ENCODE peak calls at places on chromosomes 5 and 9, in ten cellular contexts. One of them, this sample, is unnamed.

GRCh38 chr9:83219154-83219923 is 156.4 kb upstream of the RASEF start:
- DNase-seq in GM06990: peak
- DNase-seq in activated CD8-positive, alpha-beta T cell treated with anti-CD3 and anti-CD28 coated beads for 36 hours: peak
- DNase-seq in heart left ventricle: peak
- DNase-seq in cardiac fibroblast: peak
- DNase-seq in A549: peak
- DNase-seq in brain microvascular endothelial cell: peak
- DNase-seq in tibial artery: peak
- DNase-seq in lung: peak
- DNase-seq in heart right ventricle: peak
- DNase-seq in this sample: peak

GRCh38 chr9:93234600-93234999 is 50.7 kb downstream of the WNK2 start:
- DNase-seq in heart left ventricle: no peak
- DNase-seq in A549: no peak
- DNase-seq in activated CD8-positive, alpha-beta T cell treated with anti-CD3 and anti-CD28 coated beads for 36 hours: no peak
- DNase-seq in brain microvascular endothelial cell: no peak
- DNase-seq in GM06990: no peak
- DNase-seq in cardiac fibroblast: no peak
- DNase-seq in tibial artery: no peak
- DNase-seq in lung: no peak
- DNase-seq in heart right ventricle: no peak
- DNase-seq in this sample: no peak

GRCh38 chr9:134975253-134975652 is 57.5 kb upstream of the FCN1 start:
- DNase-seq in tibial artery: no peak
- DNase-seq in cardiac fibroblast: no peak
- DNase-seq in heart left ventricle: no peak
- DNase-seq in A549: no peak
- DNase-seq in activated CD8-positive, alpha-beta T cell treated with anti-CD3 and anti-CD28 coated beads for 36 hours: no peak
- DNase-seq in lung: no peak
- DNase-seq in heart right ventricle: no peak
- DNase-seq in brain microvascular endothelial cell: no peak
- DNase-seq in GM06990: no peak
- DNase-seq in this sample: no peak

GRCh38 chr9:114643001-114643400 is 14.6 kb downstream of the TEX53 start:
- DNase-seq in activated CD8-positive, alpha-beta T cell treated with anti-CD3 and anti-CD28 coated beads for 36 hours: no peak
- DNase-seq in heart left ventricle: no peak
- DNase-seq in tibial artery: no peak
- DNase-seq in A549: no peak
- DNase-seq in lung: no peak
- DNase-seq in heart right ventricle: no peak
- DNase-seq in GM06990: no peak
- DNase-seq in brain microvascular endothelial cell: no peak
- DNase-seq in cardiac fibroblast: no peak
- DNase-seq in this sample: no peak

GRCh38 chr5:35409361-35409760 is 179.1 kb upstream of the PRLR start:
- DNase-seq in tibial artery: no peak
- DNase-seq in GM06990: no peak
- DNase-seq in heart right ventricle: no peak
- DNase-seq in heart left ventricle: no peak
- DNase-seq in brain microvascular endothelial cell: no peak
- DNase-seq in activated CD8-positive, alpha-beta T cell treated with anti-CD3 and anti-CD28 coated beads for 36 hours: no peak
- DNase-seq in cardiac fibroblast: no peak
- DNase-seq in A549: no peak
- DNase-seq in lung: no peak
- DNase-seq in this sample: no peak

GRCh38 chr9:73327149-73327548 is 175.5 kb downstream of the ANXA1 start:
- DNase-seq in A549: no peak
- DNase-seq in cardiac fibroblast: no peak
- DNase-seq in heart right ventricle: no peak
- DNase-seq in lung: no peak
- DNase-seq in tibial artery: no peak
- DNase-seq in heart left ventricle: no peak
- DNase-seq in GM06990: no peak
- DNase-seq in activated CD8-positive, alpha-beta T cell treated with anti-CD3 and anti-CD28 coated beads for 36 hours: no peak
- DNase-seq in brain microvascular endothelial cell: no peak
- DNase-seq in this sample: no peak

GRCh38 chr5:12292610-12293204 is 388.5 kb upstream of the CTNND2 start:
- DNase-seq in cardiac fibroblast: peak
- DNase-seq in brain microvascular endothelial cell: no peak
- DNase-seq in heart left ventricle: no peak
- DNase-seq in A549: peak
- DNase-seq in lung: no peak
- DNase-seq in GM06990: no peak
- DNase-seq in heart right ventricle: no peak
- DNase-seq in activated CD8-positive, alpha-beta T cell treated with anti-CD3 and anti-CD28 coated beads for 36 hours: no peak
- DNase-seq in tibial artery: no peak
- DNase-seq in this sample: no peak

GRCh38 chr5:9653811-9654210 is 23.7 kb upstream of the TAS2R1 start:
- DNase-seq in lung: no peak
- DNase-seq in tibial artery: no peak
- DNase-seq in brain microvascular endothelial cell: peak
- DNase-seq in heart left ventricle: peak
- DNase-seq in A549: no peak
- DNase-seq in GM06990: peak
- DNase-seq in heart right ventricle: peak
- DNase-seq in cardiac fibroblast: peak
- DNase-seq in activated CD8-positive, alpha-beta T cell treated with anti-CD3 and anti-CD28 coated beads for 36 hours: no peak
- DNase-seq in this sample: peak

GRCh38 chr9:91775011-91775707 is 174.9 kb downstream of the ROR2 start:
- DNase-seq in heart left ventricle: peak
- DNase-seq in GM06990: peak
- DNase-seq in A549: peak
- DNase-seq in brain microvascular endothelial cell: peak
- DNase-seq in lung: peak
- DNase-seq in heart right ventricle: peak
- DNase-seq in activated CD8-positive, alpha-beta T cell treated with anti-CD3 and anti-CD28 coated beads for 36 hours: peak
- DNase-seq in tibial artery: peak
- DNase-seq in cardiac fibroblast: peak
- DNase-seq in this sample: peak

GRCh38 chr5:133519191-133519590 is 93.2 kb downstream of the FSTL4 start:
- DNase-seq in lung: no peak
- DNase-seq in A549: no peak
- DNase-seq in heart left ventricle: no peak
- DNase-seq in brain microvascular endothelial cell: no peak
- DNase-seq in heart right ventricle: no peak
- DNase-seq in tibial artery: no peak
- DNase-seq in cardiac fibroblast: no peak
- DNase-seq in activated CD8-positive, alpha-beta T cell treated with anti-CD3 and anti-CD28 coated beads for 36 hours: no peak
- DNase-seq in GM06990: no peak
- DNase-seq in this sample: no peak

DNA sequence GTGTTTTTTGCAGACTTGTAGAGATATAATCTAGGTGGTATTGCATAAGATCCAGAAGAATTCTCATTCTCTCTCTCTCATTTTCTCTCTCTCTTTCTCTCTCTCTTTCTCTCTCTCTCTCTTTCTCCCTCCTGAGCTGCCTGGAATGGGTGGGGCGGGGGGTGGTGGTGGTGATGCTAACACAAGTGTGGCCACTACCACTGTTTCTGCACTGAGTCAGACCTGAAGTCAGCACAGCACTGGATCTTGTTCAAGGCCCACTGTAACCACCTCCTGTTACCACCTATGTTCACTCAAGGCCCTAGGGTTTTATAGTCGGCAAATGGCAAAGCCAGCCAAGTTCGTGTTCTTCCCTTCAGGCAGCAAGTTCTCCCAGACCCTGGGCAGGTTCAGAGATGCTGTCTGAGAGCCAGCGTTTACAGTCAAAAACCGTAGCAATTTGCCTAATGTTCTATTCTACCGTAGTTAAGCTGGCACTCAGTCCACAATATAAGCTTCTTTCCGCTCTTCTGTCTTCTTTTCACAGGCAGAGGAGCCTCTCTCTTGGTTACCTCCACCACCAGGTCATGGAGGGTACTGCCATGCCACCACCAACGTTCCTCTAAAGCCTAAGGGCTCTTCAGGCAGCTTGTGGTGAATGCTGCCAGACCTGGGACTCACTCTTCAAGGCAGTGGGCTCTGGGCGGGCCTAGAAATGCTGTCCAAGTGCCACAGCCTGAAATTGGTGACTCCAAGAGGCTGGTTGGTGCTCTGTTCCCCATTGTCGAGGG is 235.7 kb upstream of the PRR16 start:
- DNase-seq in A549: peak
- DNase-seq in activated CD8-positive, alpha-beta T cell treated with anti-CD3 and anti-CD28 coated beads for 36 hours: no peak
- DNase-seq in heart right ventricle: no peak
- DNase-seq in cardiac fibroblast: peak
- DNase-seq in heart left ventricle: no peak
- DNase-seq in brain microvascular endothelial cell: no peak
- DNase-seq in lung: no peak
- DNase-seq in tibial artery: no peak
- DNase-seq in GM06990: no peak
- DNase-seq in this sample: no peak
- TF ChIP-seq CTCF in A549: no peak
- TF ChIP-seq CTCF in activated CD8-positive, alpha-beta T cell treated with anti-CD3 and anti-CD28 coated beads for 36 hours: no peak
- TF ChIP-seq CTCF in heart right ventricle: no peak
- TF ChIP-seq CTCF in cardiac fibroblast: peak
- TF ChIP-seq CTCF in heart left ventricle: no peak
- TF ChIP-seq CTCF in brain microvascular endothelial cell: peak
- TF ChIP-seq CTCF in lung: no peak
- TF ChIP-seq CTCF in tibial artery: no peak
- TF ChIP-seq CTCF in GM06990: peak
- TF ChIP-seq CTCF in this sample: no peak

DNA sequence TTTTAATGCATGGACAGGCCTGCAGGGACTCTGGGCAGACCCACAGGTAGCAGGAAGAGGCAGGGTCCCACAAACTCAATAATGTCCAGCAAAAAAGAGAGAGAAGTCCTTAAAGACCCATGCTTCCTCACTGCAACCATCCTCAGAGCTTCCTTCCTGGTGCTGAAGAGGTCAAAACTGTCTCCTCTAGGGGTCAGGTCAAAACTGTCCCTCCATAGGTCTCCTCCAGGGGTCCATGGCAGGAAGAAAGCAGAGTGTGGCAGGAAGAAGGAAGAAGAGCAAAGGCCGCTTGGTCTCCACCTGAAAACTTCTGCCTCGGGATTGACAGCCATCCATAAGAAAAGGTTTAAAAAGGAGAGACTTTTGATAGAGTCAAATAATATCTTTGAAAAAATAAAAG is 261.9 kb upstream of the TRIM32 start:
- DNase-seq in heart left ventricle: no peak
- DNase-seq in cardiac fibroblast: no peak
- DNase-seq in activated CD8-positive, alpha-beta T cell treated with anti-CD3 and anti-CD28 coated beads for 36 hours: no peak
- DNase-seq in A549: no peak
- DNase-seq in GM06990: no peak
- DNase-seq in heart right ventricle: no peak
- DNase-seq in tibial artery: no peak
- DNase-seq in lung: no peak
- DNase-seq in brain microvascular endothelial cell: no peak
- DNase-seq in this sample: no peak
- TF ChIP-seq CTCF in heart left ventricle: no peak
- TF ChIP-seq CTCF in cardiac fibroblast: no peak
- TF ChIP-seq CTCF in activated CD8-positive, alpha-beta T cell treated with anti-CD3 and anti-CD28 coated beads for 36 hours: no peak
- TF ChIP-seq CTCF in A549: no peak
- TF ChIP-seq CTCF in GM06990: no peak
- TF ChIP-seq CTCF in heart right ventricle: no peak
- TF ChIP-seq CTCF in tibial artery: no peak
- TF ChIP-seq CTCF in lung: no peak
- TF ChIP-seq CTCF in brain microvascular endothelial cell: no peak
- TF ChIP-seq CTCF in this sample: no peak

GRCh38 chr5:33470544-33470943 is 29.8 kb downstream of the TARS1 start:
- DNase-seq in brain microvascular endothelial cell: peak
- DNase-seq in GM06990: no peak
- DNase-seq in A549: peak
- DNase-seq in heart right ventricle: no peak
- DNase-seq in cardiac fibroblast: peak
- DNase-seq in lung: no peak
- DNase-seq in tibial artery: no peak
- DNase-seq in heart left ventricle: no peak
- DNase-seq in activated CD8-positive, alpha-beta T cell treated with anti-CD3 and anti-CD28 coated beads for 36 hours: no peak
- DNase-seq in this sample: peak
- TF ChIP-seq CTCF in brain microvascular endothelial cell: peak
- TF ChIP-seq CTCF in GM06990: no peak
- TF ChIP-seq CTCF in A549: peak
- TF ChIP-seq CTCF in heart right ventricle: peak
- TF ChIP-seq CTCF in cardiac fibroblast: peak
- TF ChIP-seq CTCF in lung: no peak
- TF ChIP-seq CTCF in tibial artery: no peak
- TF ChIP-seq CTCF in heart left ventricle: peak
- TF ChIP-seq CTCF in activated CD8-positive, alpha-beta T cell treated with anti-CD3 and anti-CD28 coated beads for 36 hours: no peak
- TF ChIP-seq CTCF in this sample: peak

DNA sequence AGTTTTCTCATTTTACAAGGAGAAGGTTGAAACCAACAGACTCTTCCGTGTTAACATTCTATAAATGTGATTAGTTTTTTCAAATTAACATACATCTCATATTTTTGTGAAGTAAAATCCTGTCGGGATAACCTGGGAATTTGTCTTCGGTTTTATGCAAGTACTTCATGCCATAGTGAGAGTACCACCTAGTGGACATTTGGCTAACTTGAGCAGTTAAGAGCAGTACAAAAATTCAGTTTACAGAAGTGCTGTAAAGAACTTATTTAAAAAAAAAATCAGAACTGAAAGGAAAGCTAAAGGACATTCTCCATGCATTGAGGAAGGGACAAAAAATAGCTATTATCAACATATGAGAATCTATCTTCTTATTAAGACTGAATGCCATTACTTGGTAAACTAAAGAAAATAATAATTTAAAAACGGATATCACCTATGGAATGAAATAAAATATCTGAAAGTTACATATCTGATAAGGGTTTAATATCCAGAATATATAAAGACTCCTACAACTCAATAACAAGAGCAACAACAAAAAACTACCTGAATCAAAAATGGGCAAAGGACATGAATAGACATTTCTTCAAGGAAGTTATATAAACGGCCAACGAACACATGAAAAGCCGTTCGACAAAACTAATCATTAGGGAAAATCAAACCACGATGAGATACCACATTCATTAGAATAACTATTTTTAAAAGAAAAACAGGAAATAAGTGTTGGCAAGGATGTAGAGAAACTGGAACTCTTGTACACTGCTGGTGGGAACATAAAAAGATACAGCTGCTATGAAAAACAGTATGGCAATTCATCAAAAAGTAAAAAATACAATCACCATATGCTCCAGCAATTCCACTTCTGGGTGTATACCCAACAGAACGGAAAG is 117.0 kb upstream of the GNA14 start:
- DNase-seq in heart left ventricle: no peak
- DNase-seq in GM06990: no peak
- DNase-seq in A549: peak
- DNase-seq in cardiac fibroblast: peak
- DNase-seq in activated CD8-positive, alpha-beta T cell treated with anti-CD3 and anti-CD28 coated beads for 36 hours: no peak
- DNase-seq in tibial artery: no peak
- DNase-seq in lung: no peak
- DNase-seq in brain microvascular endothelial cell: peak
- DNase-seq in heart right ventricle: no peak
- DNase-seq in this sample: no peak
- TF ChIP-seq CTCF in heart left ventricle: no peak
- TF ChIP-seq CTCF in GM06990: peak
- TF ChIP-seq CTCF in A549: peak
- TF ChIP-seq CTCF in cardiac fibroblast: peak
- TF ChIP-seq CTCF in activated CD8-positive, alpha-beta T cell treated with anti-CD3 and anti-CD28 coated beads for 36 hours: peak
- TF ChIP-seq CTCF in tibial artery: peak
- TF ChIP-seq CTCF in lung: no peak
- TF ChIP-seq CTCF in brain microvascular endothelial cell: peak
- TF ChIP-seq CTCF in heart right ventricle: peak
- TF ChIP-seq CTCF in this sample: peak